ENCODE peak calls at places on chromosomes 7 and 10, in seven cellular contexts. W, P, O, M, H, J and Z are unnamed samples.

GRCh38 chr7:65731562-65732035 is 141.3 kb upstream of the VKORC1L1 start:
- DNase-seq in J (no peak), P (peak), H (no peak), W (no peak), M (no peak), O (peak), Z (no peak)

GRCh38 chr10:103557455-103557854 is 64.0 kb downstream of the NEURL1 start:
- DNase-seq in O (no peak), M (no peak), H (no peak), P (no peak), W (peak), J (no peak), Z (no peak)

GRCh38 chr7:150378115-150378852 is 846 bp upstream of the ZNF775 start:
- DNase-seq in J (peak), P (peak), O (peak), M (peak), W (peak), H (peak), Z (no peak)

GRCh38 chr10:90742189-90742588 is 115.7 kb downstream of the HTR7 start:
- DNase-seq in M (peak), H (no peak), P (peak), O (peak), W (no peak), J (no peak), Z (no peak)

GRCh38 chr7:50446542-50446960 is 3.6 kb downstream of the FIGNL1 start:
- DNase-seq in M (peak), W (no peak), J (no peak), H (no peak), O (no peak), P (peak), Z (no peak)

GRCh38 chr7:1769286-1770200 is 99.5 kb downstream of the ELFN1 start:
- DNase-seq in J (no peak), W (no peak), P (no peak), H (no peak), M (no peak), O (no peak), Z (no peak)

GRCh38 chr7:106952658-106953231 is 87.7 kb downstream of the PIK3CG start:
- DNase-seq in O (no peak), H (no peak), J (no peak), P (no peak), M (no peak), W (peak), Z (no peak)

GRCh38 chr10:112815238-112816032 is 134.6 kb upstream of the TCF7L2 start:
- DNase-seq in H (no peak), W (no peak), P (peak), M (peak), O (peak), J (no peak), Z (no peak)

GRCh38 chr10:97943294-97943693 is 87.1 kb downstream of the CRTAC1 start:
- DNase-seq in W (no peak), J (no peak), H (no peak), M (no peak), P (no peak), O (no peak), Z (no peak)

GRCh38 chr10:86648706-86649426 is 5.5 kb upstream of the OPN4 start:
- DNase-seq in O (peak), W (peak), H (no peak), J (peak), P (peak), M (peak), Z (no peak)

GRCh38 chr7:79308176-79308575 is 145.3 kb downstream of the MAGI2 start:
- DNase-seq in H (no peak), J (no peak), O (peak), W (no peak), P (no peak), M (peak), Z (no peak)

GRCh38 chr10:79266543-79267312 is 80.5 kb upstream of the PPIF start:
- DNase-seq in J (peak), P (peak), H (peak), W (peak), M (peak), O (peak), Z (no peak)

DNA sequence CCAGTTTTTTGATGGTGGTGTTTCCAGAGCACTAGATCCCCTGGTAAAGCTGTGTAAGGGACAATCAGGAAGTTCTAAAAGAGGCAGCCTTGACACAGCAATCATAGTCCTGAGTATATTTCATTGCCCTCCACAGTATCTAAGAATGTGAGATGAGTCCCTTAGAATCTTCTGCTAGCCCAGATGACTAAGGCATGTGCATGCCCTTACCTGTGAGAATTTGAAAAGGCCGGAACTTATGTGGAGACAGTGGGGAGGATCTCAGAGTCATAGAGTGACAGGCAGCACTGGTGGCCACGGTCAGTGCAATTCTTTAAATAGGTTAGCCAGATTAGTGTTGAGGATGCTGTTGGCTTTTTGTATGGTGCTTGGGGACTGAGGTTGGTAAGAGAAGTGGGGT is 361.4 kb upstream of the VSTM2A start:
- DNase-seq in H (no peak), J (no peak), P (no peak), M (no peak), O (no peak), W (no peak), Z (no peak)
- TF ChIP-seq CTCF in H (no peak), J (no peak), P (no peak), M (no peak), O (no peak), W (no peak), Z (no peak)

GRCh38 chr7:44123190-44124003 is at the start of gene POLD2:
- DNase-seq in J (peak), W (peak), O (peak), P (peak), H (peak), M (peak), Z (peak)
- TF ChIP-seq CTCF in J (no peak), W (no peak), O (no peak), P (no peak), H (no peak), M (no peak), Z (no peak)

DNA sequence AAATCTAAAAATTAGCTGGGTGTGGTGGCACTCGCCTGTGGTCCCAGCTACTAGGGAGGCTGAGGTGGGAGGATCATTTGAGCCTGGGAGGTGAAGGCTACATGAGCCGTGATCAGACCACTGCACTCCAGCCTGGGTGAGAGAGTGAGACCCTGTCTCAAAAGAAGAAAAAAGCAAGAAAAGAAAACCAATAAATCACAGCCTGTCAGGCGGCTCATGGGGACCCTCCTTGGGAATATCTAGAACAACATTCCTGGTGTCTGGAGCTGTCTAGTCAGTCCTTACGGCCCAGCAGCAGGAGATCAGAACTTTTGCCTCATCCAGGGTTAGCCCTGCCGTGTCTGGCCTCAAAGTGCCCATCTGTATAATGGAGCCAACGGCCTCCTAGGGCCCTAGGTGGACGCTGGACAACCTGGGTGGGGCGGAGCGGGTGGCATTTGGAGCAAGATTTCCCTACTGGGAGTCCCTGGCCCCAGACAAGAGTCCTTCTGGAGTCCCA is 130.7 kb upstream of the TNRC18 start:
- DNase-seq in O (no peak), H (no peak), P (no peak), W (no peak), J (no peak), M (no peak), Z (no peak)
- TF ChIP-seq CTCF in O (no peak), H (no peak), P (no peak), W (no peak), J (no peak), M (no peak), Z (no peak)

GRCh38 chr10:61662794-61663259 is at the start of gene CABCOCO1:
- DNase-seq in H (no peak), P (peak), O (peak), J (peak), M (peak), W (peak), Z (peak)
- TF ChIP-seq CTCF in H (no peak), P (no peak), O (peak), J (no peak), M (no peak), W (no peak), Z (no peak)

GRCh38 chr7:47759056-47759706 is 177.3 kb upstream of the TNS3 start:
- DNase-seq in P (no peak), W (no peak), J (no peak), H (peak), M (peak), O (peak), Z (no peak)
- TF ChIP-seq CTCF in P (peak), W (no peak), J (no peak), H (peak), M (peak), O (peak), Z (no peak)

GRCh38 chr7:7235347-7235746 is 53.0 kb downstream of the C1GALT1 start:
- DNase-seq in O (no peak), W (no peak), J (no peak), P (no peak), M (no peak), H (no peak), Z (no peak)

GRCh38 chr7:7239346-7239745 is 57.0 kb downstream of the C1GALT1 start:
- DNase-seq in H (no peak), O (no peak), M (no peak), P (no peak), J (no peak), W (no peak), Z (no peak)

GRCh38 chr7:7236041-7236440 is 53.7 kb downstream of the C1GALT1 start:
- DNase-seq in P (no peak), W (no peak), M (no peak), O (no peak), H (no peak), J (no peak), Z (no peak)

GRCh38 chr7:7237201-7237977 is 55.0 kb downstream of the C1GALT1 start:
- DNase-seq in P (no peak), H (no peak), J (no peak), O (no peak), W (no peak), M (no peak), Z (no peak)

GRCh38 chr7:7237978-7238267 is 55.6 kb downstream of the C1GALT1 start:
- DNase-seq in O (no peak), M (no peak), W (no peak), J (no peak), P (no peak), H (no peak), Z (no peak)
- TF ChIP-seq CTCF in O (no peak), M (no peak), W (no peak), J (no peak), P (no peak), H (no peak), Z (no peak)

DNA sequence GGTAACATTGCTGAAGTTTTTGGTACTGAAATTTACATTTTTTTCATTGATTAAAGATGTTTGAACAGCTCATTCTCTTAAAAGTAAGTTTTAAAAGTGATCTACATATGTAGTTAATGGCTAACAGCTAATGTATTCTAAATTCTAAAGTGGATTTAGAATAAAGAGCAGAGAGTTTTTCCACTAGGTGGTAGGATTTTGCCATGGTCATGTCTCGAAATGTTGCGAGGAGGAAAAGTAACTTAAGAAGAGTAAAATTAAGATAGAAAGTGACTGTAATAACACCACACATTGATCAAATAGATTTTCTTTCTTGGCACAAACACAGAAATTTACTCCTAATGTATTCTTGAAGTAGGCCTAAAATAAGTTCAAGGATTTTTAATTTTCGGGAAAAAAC is 19.8 kb downstream of the LSMEM1 start:
- DNase-seq in J (no peak), H (no peak), O (no peak), M (peak), P (no peak), W (no peak), Z (no peak)
- TF ChIP-seq CTCF in J (no peak), H (peak), O (no peak), M (peak), P (peak), W (no peak), Z (peak)

DNA sequence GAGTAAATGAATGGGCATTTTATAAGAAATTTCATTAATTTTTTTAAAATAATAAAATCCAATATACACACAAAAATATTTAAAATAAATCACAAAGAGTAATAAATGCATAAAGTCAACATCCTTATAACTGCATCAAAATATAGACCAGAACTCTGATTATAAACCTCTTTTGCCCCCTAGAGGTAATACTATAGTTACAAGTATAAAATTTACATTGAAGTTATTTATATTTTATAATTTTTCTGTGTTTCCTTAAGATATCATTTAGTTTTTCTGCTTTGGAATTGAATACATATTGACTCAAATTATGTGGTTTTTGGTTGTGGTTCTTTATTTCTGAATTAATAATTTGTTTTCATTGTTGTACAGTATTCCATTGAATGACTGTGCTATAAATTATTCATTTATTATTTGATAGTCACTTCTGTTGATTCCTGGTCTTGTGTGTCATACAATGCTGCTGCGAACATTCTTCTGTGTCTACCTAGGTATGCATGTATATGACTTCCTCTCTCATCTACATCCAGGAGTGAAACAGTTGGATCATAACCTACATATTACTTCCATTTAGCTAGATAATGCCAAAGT is 673.6 kb downstream of the IPMK start:
- DNase-seq in M (no peak), P (no peak), W (no peak), J (no peak), O (no peak), H (peak), Z (no peak)
- TF ChIP-seq CTCF in M (peak), P (no peak), W (no peak), J (no peak), O (peak), H (peak), Z (peak)

DNA sequence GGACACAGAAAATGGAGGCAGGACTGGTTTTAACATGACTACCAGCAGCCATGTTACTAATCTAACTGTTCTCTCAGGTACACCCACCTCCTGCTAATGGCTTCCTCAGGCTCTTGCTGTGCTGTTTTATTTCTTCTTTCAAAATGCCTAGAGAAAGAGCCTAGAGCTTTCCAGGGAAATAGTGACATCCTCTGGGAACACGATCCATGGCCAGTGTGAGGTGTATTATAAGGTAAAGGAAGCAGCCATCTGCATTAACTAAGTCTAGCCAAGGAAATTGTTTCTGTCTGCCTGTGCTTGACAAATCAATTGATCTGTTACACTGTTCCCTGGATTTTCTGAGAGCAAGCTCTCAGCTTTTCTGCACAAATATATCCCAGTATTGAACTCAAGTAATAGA is 42.2 kb upstream of the AOAH start:
- DNase-seq in H (no peak), J (no peak), M (no peak), W (no peak), O (no peak), P (no peak), Z (no peak)
- TF ChIP-seq CTCF in H (no peak), J (no peak), M (no peak), W (no peak), O (no peak), P (no peak), Z (no peak)